ENCODE peak calls at places on chromosomes 3 and 15, in five cellular contexts. I is HCT116, C is HL-60, F is K562, J is A549. X is an unnamed sample.

GRCh38 chr3:111159391-111159790 is 87.8 kb downstream of the NECTIN3 start:
- DNase-seq in J (no peak), F (no peak), I (no peak), C (no peak), X (no peak)

GRCh38 chr3:46145147-46145546 is 63.0 kb downstream of the CCR1 start:
- DNase-seq in C (no peak), J (no peak), I (no peak), F (no peak), X (no peak)

GRCh38 chr15:90019611-90020010 is 18.5 kb downstream of the ZNF710 start:
- DNase-seq in C (no peak), F (no peak), I (no peak), J (no peak), X (no peak)

GRCh38 chr3:13192471-13193213 is 119.4 kb upstream of the IQSEC1 start:
- DNase-seq in I (no peak), J (peak; percentile 24), F (peak; percentile 47), C (no peak), X (peak; percentile 45)

GRCh38 chr15:45234562-45235235 is 17.3 kb upstream of the SLC28A2 start:
- DNase-seq in C (no peak), I (no peak), J (no peak), F (no peak), X (no peak)

GRCh38 chr3:70360985-70361384 is 48.5 kb upstream of the MDFIC2 start:
- DNase-seq in C (no peak), J (peak; percentile 54), I (no peak), F (no peak), X (no peak)

GRCh38 chr3:195777975-195778374 is 33.8 kb downstream of the MUC4 start:
- DNase-seq in C (no peak), J (no peak), F (no peak), I (no peak), X (no peak)

GRCh38 chr15:67746450-67746849 is 78.9 kb upstream of the SKOR1 start:
- DNase-seq in F (no peak), J (no peak), I (no peak), C (no peak), X (peak; percentile 53)

GRCh38 chr3:142098974-142099373 is 50.4 kb downstream of the TFDP2 start:
- DNase-seq in C (peak; percentile 12), F (peak; percentile 25), J (no peak), I (no peak), X (no peak)

GRCh38 chr15:47471020-47471419 is 246.3 kb upstream of the SEMA6D start:
- DNase-seq in J (no peak), F (no peak), I (no peak), C (no peak), X (no peak)

GRCh38 chr15:59396211-59396610 is 23.5 kb upstream of the MYO1E start:
- DNase-seq in J (peak; percentile 38), I (no peak), F (no peak), C (no peak), X (no peak)

GRCh38 chr15:67143646-67144045 is 78.2 kb downstream of the SMAD3 start:
- DNase-seq in J (no peak), C (no peak), I (no peak), F (no peak), X (no peak)

DNA sequence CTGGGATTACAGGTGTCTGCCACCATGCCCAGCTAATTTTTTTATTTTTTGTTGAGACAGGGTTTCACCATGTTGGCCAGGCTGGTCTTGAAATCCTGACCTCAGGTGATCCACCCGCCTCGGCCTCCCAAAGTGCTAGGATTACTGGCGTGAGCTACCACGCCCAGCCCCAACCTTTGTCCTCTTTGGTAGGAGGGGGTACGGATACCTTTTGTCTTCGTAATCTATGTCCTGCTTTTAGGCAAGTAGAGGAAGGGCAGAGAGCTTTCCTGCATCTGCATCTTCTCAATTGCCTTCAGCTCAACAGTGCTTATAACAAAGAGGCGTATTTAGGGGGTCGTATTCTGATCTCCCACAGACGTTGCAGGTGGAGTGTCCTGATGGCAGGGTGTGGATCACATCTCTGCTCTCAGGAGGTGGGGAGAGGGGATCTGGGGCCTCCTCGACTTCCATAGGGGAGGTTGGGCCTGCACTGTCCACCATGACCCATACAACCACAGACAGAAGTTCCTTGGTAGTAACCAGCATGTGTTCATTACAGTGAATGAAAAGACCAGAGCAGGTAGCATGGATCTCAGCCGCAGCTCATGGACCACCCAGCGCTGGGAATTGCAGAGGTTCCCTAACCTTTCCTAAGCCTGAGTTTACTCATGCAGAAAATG is 21.4 kb upstream of the KCTD6 start:
- DNase-seq in J (no peak), I (no peak), C (no peak), F (no peak), X (no peak)
- TF ChIP-seq REST in J (no peak), I (no peak), C (no peak), F (no peak), X (no peak)

DNA sequence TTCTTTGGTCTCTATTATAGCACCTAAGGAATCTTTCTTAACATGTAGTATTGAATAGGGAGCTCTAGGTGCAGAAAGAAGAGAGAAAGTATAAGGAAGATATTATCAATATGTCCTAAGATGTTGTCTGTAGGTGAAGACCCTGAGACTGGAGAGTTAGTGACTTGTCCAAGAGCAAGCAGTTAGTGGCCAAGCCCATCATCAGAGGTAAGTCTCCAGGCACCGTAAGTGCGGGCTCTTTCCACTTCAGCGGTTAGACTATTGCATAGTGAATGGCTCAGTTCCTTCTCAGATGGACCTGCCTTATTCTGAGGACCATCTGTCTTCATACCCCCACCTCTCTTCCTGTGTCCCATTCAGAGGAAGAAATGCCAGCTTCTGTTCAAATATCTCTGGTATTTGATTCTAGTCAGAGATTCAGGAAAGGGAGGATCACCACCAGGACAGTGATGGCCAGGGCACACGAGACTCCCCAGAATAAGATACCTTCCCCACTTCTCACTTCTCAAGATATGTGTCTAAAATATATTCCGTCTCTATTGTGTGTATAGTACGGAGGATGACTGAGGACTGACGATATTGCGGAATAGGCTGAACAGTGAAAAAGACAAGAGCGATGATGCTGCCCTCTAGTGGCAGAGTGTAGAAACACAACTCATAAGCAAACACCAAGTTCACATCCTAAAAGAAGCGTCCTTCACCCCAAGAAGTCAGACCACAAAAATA is 19.1 kb upstream of the ADGRG7 start:
- DNase-seq in C (peak; percentile 66), F (peak; percentile 61), I (peak; percentile 63), J (peak; percentile 73), X (peak; percentile 74)
- TF ChIP-seq REST in C (no peak), F (no peak), I (no peak), J (no peak), X (no peak)

GRCh38 chr3:98171066-98171465 is 4.6 kb downstream of the OR5H15 start:
- DNase-seq in F (no peak), C (no peak), J (no peak), I (no peak), X (no peak)

DNA sequence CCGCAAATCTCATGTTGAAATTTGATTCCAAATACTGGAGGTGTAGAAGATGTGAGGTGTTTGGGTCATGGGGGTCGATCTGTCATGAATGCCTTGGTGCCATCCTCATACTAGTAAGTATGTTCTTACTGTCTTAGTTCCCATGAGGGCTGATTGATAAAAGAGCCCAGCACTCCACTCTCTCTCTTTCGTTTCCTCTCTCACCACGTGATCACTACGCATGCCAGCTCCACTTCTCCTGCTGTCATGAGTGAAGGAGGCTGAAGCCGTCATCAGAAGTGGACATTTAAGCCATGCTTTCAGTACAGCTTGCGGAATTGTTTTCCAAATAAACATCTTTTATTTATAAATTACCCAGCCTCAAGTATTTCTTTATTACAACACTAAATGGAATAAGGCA is 6.1 kb downstream of the OR5H15 start:
- DNase-seq in F (no peak), C (no peak), J (peak; percentile 11), I (no peak), X (no peak)
- TF ChIP-seq REST in F (no peak), C (no peak), J (no peak), I (no peak), X (no peak)

GRCh38 chr3:5122741-5123706 is 932 bp downstream of the ARL8B start:
- DNase-seq in C (no peak), J (peak; percentile 33), I (no peak), F (no peak), X (peak; percentile 79)
- TF ChIP-seq REST in C (no peak), J (no peak), I (no peak), F (no peak), X (no peak)

GRCh38 chr3:134201201-134202130 is 49.2 kb downstream of the RYK start:
- DNase-seq in C (no peak), J (no peak), I (peak; percentile 85), F (no peak), X (no peak)

GRCh38 chr3:134198414-134198813 is 52.2 kb downstream of the RYK start:
- DNase-seq in F (no peak), I (no peak), C (no peak), J (no peak), X (no peak)

GRCh38 chr3:134194247-134194646 is 56.4 kb downstream of the RYK start:
- DNase-seq in F (no peak), J (no peak), I (no peak), C (no peak), X (no peak)

GRCh38 chr3:134199240-134199639 is 51.4 kb downstream of the RYK start:
- DNase-seq in I (no peak), C (no peak), J (no peak), F (no peak), X (no peak)

DNA sequence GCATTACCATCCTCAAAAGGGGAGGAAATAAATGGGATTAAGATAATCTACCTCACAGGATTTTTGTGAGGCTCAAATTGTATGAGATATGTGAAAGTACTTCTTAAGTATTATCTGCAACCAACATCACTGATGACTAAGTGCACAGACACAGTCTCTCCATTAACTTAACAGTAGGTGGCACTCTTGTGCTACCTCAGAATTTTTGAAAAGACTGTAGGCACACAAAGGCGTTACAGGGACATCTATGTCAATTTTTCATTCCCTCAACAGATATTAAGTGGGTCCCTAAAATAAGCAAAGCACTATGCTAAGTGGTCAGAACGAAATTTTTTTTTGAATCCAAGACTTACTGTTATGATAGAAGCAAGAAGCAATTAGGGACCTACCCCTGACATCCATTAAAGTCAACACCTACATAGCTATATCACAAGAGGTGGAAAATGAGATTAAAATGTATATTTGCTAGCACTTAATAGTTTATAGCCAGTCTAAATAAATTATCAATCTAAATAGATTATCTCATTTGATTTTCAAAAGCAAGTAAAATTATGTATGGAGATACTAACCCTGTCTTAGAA is 52.9 kb downstream of the RYK start:
- DNase-seq in F (peak; percentile 42), C (peak; percentile 23), I (peak; percentile 39), J (peak; percentile 44), X (peak; percentile 70)
- TF ChIP-seq REST in F (no peak), C (no peak), I (no peak), J (no peak), X (no peak)

X was measured in GM23338.